ENCODE peak calls at places on chromosome 11, in eight cellular contexts. One of them, this sample, is unnamed.
A peak's percentile ranks its signal among the peaks of the same experiment; 100 is the strongest.

GRCh38 chr11:76161261-76161961 is 44.9 kb downstream of the WNT11 start:
- DNase-seq in OCI-LY7: no peak
- DNase-seq in A172: no peak
- DNase-seq in NCI-H1105 treated with DMSO at 0.1 percent for 48 hours: no peak
- DNase-seq in CD4-positive, alpha-beta memory T cell: no peak
- DNase-seq in cardiac fibroblast: peak; percentile 74
- DNase-seq in AG04450: no peak
- DNase-seq in SJCRH30: peak; percentile 46
- DNase-seq in this sample: no peak

GRCh38 chr11:79110308-79110707 is 330.5 kb downstream of the TENM4 start:
- DNase-seq in OCI-LY7: no peak
- DNase-seq in A172: no peak
- DNase-seq in NCI-H1105 treated with DMSO at 0.1 percent for 48 hours: no peak
- DNase-seq in CD4-positive, alpha-beta memory T cell: no peak
- DNase-seq in cardiac fibroblast: no peak
- DNase-seq in AG04450: no peak
- DNase-seq in SJCRH30: no peak
- DNase-seq in this sample: no peak

GRCh38 chr11:130653838-130654601 is 205.6 kb downstream of the ADAMTS15 start:
- DNase-seq in OCI-LY7: no peak
- DNase-seq in A172: no peak
- DNase-seq in NCI-H1105 treated with DMSO at 0.1 percent for 48 hours: no peak
- DNase-seq in CD4-positive, alpha-beta memory T cell: no peak
- DNase-seq in cardiac fibroblast: peak; percentile 91
- DNase-seq in AG04450: no peak
- DNase-seq in SJCRH30: no peak
- DNase-seq in this sample: peak; percentile 30

GRCh38 chr11:89516496-89516895 is 25.3 kb upstream of the NOX4 start:
- DNase-seq in OCI-LY7: no peak
- DNase-seq in A172: no peak
- DNase-seq in NCI-H1105 treated with DMSO at 0.1 percent for 48 hours: no peak
- DNase-seq in CD4-positive, alpha-beta memory T cell: no peak
- DNase-seq in cardiac fibroblast: no peak
- DNase-seq in AG04450: no peak
- DNase-seq in SJCRH30: no peak
- DNase-seq in this sample: no peak

GRCh38 chr11:36041988-36042606 is 98.2 kb downstream of the LDLRAD3 start:
- DNase-seq in OCI-LY7: no peak
- DNase-seq in A172: no peak
- DNase-seq in NCI-H1105 treated with DMSO at 0.1 percent for 48 hours: no peak
- DNase-seq in CD4-positive, alpha-beta memory T cell: peak; percentile 1
- DNase-seq in cardiac fibroblast: peak; percentile 57
- DNase-seq in AG04450: no peak
- DNase-seq in SJCRH30: peak; percentile 20
- DNase-seq in this sample: no peak

GRCh38 chr11:66131937-66132632 is 62.0 kb downstream of the PACS1 start:
- DNase-seq in OCI-LY7: peak; percentile 34
- DNase-seq in A172: no peak
- DNase-seq in NCI-H1105 treated with DMSO at 0.1 percent for 48 hours: no peak
- DNase-seq in CD4-positive, alpha-beta memory T cell: no peak
- DNase-seq in cardiac fibroblast: no peak
- DNase-seq in AG04450: no peak
- DNase-seq in SJCRH30: no peak
- DNase-seq in this sample: no peak

GRCh38 chr11:110526323-110526722 is 96.6 kb downstream of the FDX1 start:
- DNase-seq in OCI-LY7: no peak
- DNase-seq in A172: no peak
- DNase-seq in NCI-H1105 treated with DMSO at 0.1 percent for 48 hours: no peak
- DNase-seq in CD4-positive, alpha-beta memory T cell: no peak
- DNase-seq in cardiac fibroblast: no peak
- DNase-seq in AG04450: no peak
- DNase-seq in SJCRH30: no peak
- DNase-seq in this sample: no peak

GRCh38 chr11:103892603-103893002 is 143.8 kb upstream of the DDI1 start:
- DNase-seq in OCI-LY7: no peak
- DNase-seq in A172: peak; percentile 59
- DNase-seq in NCI-H1105 treated with DMSO at 0.1 percent for 48 hours: no peak
- DNase-seq in CD4-positive, alpha-beta memory T cell: no peak
- DNase-seq in cardiac fibroblast: peak; percentile 52
- DNase-seq in AG04450: no peak
- DNase-seq in SJCRH30: peak; percentile 66
- DNase-seq in this sample: no peak